ENCODE peak calls at places on chromosome 4, in five cellular contexts. S is A549, H is NB4, K is GM12891, I is stomach. G is an unnamed sample.

GRCh38 chr4:103032575-103032974 is 13.1 kb upstream of the SLC9B1 start:
- DNase-seq in I (no peak), S (peak; percentile 56), K (no peak), H (peak; percentile 75), G (peak; percentile 64)

GRCh38 chr4:74932832-74933561 is at the start of gene PARM1:
- DNase-seq in I (peak; percentile 94), H (peak; percentile 34), S (peak; percentile 72), K (peak; percentile 57), G (peak; percentile 81)

GRCh38 chr4:30094866-30095265 is 625.3 kb upstream of the PCDH7 start:
- DNase-seq in I (no peak), S (no peak), K (no peak), H (no peak), G (no peak)

GRCh38 chr4:25421819-25422511 is 44.9 kb downstream of the ANAPC4 start:
- DNase-seq in I (no peak), K (no peak), S (no peak), H (peak; percentile 18), G (no peak)

GRCh38 chr4:16496501-16496900 is 270.2 kb upstream of the TAPT1 start:
- DNase-seq in K (no peak), H (no peak), S (no peak), I (no peak), G (no peak)

GRCh38 chr4:173507471-173508385 is 22.3 kb downstream of the HAND2 start:
- DNase-seq in H (no peak), I (no peak), S (no peak), K (no peak), G (no peak)

GRCh38 chr4:25842229-25842840 is 20.5 kb downstream of the SEL1L3 start:
- DNase-seq in I (no peak), S (no peak), H (peak; percentile 48), K (no peak), G (no peak)

GRCh38 chr4:16194199-16194598 is 32.1 kb downstream of the TAPT1 start:
- DNase-seq in H (no peak), S (no peak), I (no peak), K (no peak), G (no peak)

GRCh38 chr4:29756966-29757365 is 963.2 kb upstream of the PCDH7 start:
- DNase-seq in S (peak; percentile 0), I (no peak), H (no peak), K (no peak), G (no peak)

GRCh38 chr4:2484993-2485392 is 16.1 kb downstream of the RNF4 start:
- DNase-seq in S (no peak), K (peak; percentile 60), I (peak; percentile 85), H (peak; percentile 97), G (peak; percentile 40)

GRCh38 chr4:68708566-68708965 is 38.1 kb upstream of the UGT2B15 start:
- DNase-seq in S (no peak), H (no peak), I (no peak), K (no peak), G (no peak)

GRCh38 chr4:122383341-122383740 is 4.5 kb downstream of the ADAD1 start:
- DNase-seq in S (no peak), K (no peak), H (no peak), I (no peak), G (no peak)

GRCh38 chr4:185467101-185467500 is 4.4 kb downstream of the CCDC110 start:
- DNase-seq in K (no peak), I (no peak), S (no peak), H (no peak), G (no peak)

GRCh38 chr4:128571747-128572146 is 237.8 kb upstream of the JADE1 start:
- DNase-seq in S (peak; percentile 94), H (no peak), K (no peak), I (no peak), G (no peak)

DNA sequence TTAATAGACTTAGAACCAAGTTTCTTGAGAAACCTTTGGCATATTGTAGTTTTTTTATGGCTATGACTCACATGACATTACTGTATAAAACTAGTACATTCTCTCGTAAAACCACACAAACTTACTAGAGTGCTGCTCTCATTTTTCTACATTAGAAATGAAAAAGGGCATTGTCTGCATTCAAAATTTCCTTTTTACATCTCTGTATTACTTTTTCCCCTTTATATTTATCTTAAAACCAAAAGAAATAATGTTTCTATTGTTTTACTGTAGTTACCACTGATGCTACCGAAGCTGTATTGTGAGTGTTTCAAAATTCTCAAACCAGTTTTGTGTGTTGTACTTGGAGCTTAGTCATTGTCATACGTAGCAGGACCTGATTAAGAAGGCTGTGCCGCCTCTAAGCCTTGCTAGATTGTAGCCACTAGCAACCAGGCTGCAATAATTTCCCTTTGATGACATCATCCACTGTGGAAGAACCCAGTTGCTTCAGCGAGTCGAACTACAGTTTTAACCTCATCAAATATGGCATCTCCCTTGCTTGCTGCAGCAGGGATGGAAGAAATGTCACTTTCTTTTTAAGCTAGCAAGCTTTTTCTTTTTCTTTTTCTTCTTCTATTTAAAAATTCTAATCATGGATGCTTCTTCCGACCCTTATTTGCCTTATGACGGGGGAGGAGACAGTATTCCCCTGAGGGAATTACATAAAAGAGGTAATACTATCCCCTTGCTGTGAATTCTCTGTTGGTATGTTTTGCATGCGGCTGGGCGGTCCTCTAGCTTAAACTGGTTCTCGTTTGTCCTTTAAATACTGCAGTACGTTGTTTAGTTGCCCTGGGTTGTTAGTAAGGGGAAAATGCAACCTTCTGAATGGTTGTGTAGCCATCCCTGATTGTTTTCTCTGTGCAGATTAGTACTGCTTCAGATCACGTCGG is 39.6 kb downstream of the CLCN3 start:
- DNase-seq in S (peak; percentile 96), I (peak; percentile 79), K (peak; percentile 16), H (peak; percentile 95), G (peak; percentile 98)
- TF ChIP-seq POLR2A in S (no peak), I (no peak), K (peak; percentile 81), H (peak; percentile 41), G (peak; percentile 100)

DNA sequence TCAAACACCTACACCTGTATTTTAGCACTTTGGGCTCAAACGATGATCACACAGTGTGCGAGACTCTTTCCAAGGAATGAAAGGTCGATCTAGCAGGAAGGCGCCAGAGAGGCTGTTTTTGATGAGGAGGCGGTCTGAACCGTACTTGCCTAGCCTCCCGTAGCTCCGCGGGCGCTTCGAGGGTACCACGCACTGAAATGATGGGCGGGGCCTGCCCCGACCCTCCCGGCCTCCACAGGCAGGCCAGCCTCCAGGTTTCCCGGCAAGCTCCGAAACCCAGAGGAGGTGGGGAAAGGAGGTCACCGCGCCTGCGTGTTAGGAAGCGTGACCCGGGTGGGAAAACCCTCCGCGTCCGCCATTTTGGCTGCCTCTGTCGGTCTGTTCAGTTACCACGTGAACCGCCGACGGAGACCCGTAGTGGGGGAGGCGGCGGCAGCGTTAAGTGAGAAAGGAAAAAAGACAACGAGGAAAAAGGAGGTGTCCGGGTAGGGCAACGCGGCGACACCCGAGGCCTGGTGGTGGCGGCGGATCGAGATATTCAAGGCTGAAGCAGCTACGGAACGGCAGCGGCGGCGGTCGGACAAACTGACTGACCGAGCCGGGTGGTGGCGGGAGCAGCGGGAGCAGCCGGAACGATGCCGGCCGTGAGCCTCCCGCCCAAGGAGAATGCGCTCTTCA is at the start of gene NAA15:
- DNase-seq in H (peak; percentile 99), K (peak; percentile 78), I (peak; percentile 98), S (peak; percentile 97), G (peak; percentile 99)
- TF ChIP-seq POLR2A in H (peak; percentile 66), K (peak; percentile 69), I (no peak), S (peak; percentile 52), G (peak; percentile 95)

GRCh38 chr4:6988016-6988715 is 55.0 kb upstream of the TADA2B start:
- DNase-seq in S (no peak), I (no peak), H (peak; percentile 23), K (no peak), G (peak; percentile 59)

GRCh38 chr4:6987566-6987920 is 55.6 kb upstream of the TADA2B start:
- DNase-seq in H (no peak), I (no peak), S (no peak), K (no peak), G (no peak)

GRCh38 chr4:6984611-6985115 is 58.5 kb upstream of the TADA2B start:
- DNase-seq in I (no peak), S (no peak), K (no peak), H (no peak), G (no peak)

GRCh38 chr4:6986067-6986780 is 56.9 kb upstream of the TADA2B start:
- DNase-seq in I (no peak), S (peak; percentile 23), K (no peak), H (peak; percentile 80), G (peak; percentile 78)

GRCh38 chr4:6986781-6987565 is 56.2 kb upstream of the TADA2B start:
- DNase-seq in S (peak; percentile 88), H (peak; percentile 97), I (peak; percentile 96), K (peak; percentile 89), G (peak; percentile 97)
- TF ChIP-seq POLR2A in S (peak; percentile 5), H (peak; percentile 69), I (no peak), K (peak; percentile 69), G (peak; percentile 75)

GRCh38 chr4:10086506-10087120 is 30.0 kb downstream of the WDR1 start:
- DNase-seq in H (no peak), K (no peak), S (no peak), I (no peak), G (no peak)

GRCh38 chr4:10089346-10089745 is 27.3 kb downstream of the WDR1 start:
- DNase-seq in H (peak; percentile 21), I (peak; percentile 81), S (peak; percentile 33), K (no peak), G (peak; percentile 32)

GRCh38 chr4:10087152-10087791 is 29.3 kb downstream of the WDR1 start:
- DNase-seq in H (no peak), S (no peak), I (no peak), K (no peak), G (no peak)

GRCh38 chr4:10090467-10091250 is 25.9 kb downstream of the WDR1 start:
- DNase-seq in S (no peak), I (no peak), K (no peak), H (no peak), G (no peak)

DNA sequence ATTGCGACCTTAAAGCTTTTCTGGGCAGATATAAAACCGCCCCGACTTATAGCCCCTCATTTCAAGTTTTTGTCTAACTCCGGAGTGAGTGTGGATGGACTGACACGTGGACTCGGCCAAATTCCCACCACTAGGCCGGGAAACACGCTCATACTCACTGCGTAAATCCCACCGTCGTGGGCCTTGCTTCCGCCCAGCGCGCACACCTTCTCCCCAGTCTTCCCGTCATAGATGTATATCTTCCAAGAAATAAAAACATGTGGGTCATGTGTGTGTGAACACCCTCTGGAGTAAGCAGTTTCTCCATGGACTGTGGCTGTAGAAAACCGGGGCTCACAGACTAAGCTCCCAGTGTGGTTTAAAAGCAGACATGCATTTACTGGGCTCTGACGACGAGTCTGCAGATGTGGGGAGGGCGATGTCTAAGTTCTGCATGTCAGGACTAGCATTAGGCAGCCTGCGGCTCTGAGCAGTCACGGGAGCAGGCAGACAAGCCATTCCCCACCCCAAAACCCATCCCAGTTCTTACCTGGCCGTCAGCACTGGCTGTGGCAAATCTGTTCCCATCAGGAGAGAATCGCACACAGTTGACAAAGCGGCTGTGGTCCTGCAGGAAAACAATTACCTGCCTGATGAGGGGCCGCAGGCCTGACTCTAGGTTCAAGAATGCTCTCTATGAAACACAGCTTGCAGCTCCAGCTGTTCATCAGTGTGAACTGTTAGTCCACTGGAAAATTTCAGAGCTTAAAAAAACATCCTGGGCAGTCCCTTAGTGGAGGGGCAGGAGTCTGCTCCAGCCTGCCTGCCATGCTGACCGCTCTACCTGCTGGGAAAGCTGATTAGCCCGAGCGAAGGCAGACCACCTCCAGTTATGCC is 28.2 kb downstream of the WDR1 start:
- DNase-seq in H (no peak), I (no peak), S (no peak), K (no peak), G (no peak)
- TF ChIP-seq POLR2A in H (no peak), I (no peak), S (no peak), K (no peak), G (no peak)